ENCODE peak calls at places on chromosomes 3 and 15, in seven cellular contexts. O is smooth muscle cell of the brain vasculature, F is MCF 10A, N is iris pigment epithelial cell, T is Ammon's horn, C is NCI-H446, X is T follicular helper cell. D is an unnamed sample.

GRCh38 chr3:128232421-128233180 is 79.3 kb downstream of the EEFSEC start:
- DNase-seq in O (no peak), F (no peak), N (no peak), T (no peak), C (no peak), X (no peak), D (no peak)

GRCh38 chr3:123692041-123692440 is 107.2 kb upstream of the HACD2 start:
- DNase-seq in O (no peak), F (no peak), N (no peak), T (no peak), C (no peak), X (no peak), D (no peak)

GRCh38 chr3:30269751-30270445 is 336.5 kb upstream of the TGFBR2 start:
- DNase-seq in O (no peak), F (no peak), N (no peak), T (peak), C (no peak), X (no peak), D (no peak)

GRCh38 chr15:69660658-69661405 is 208.2 kb downstream of the RPLP1 start:
- DNase-seq in O (no peak), F (no peak), N (no peak), T (peak), C (no peak), X (no peak), D (no peak)

GRCh38 chr15:78098131-78098755 is 5.9 kb downstream of the SH2D7 start:
- DNase-seq in O (no peak), F (no peak), N (no peak), T (no peak), C (no peak), X (no peak), D (no peak)

GRCh38 chr3:131503328-131503650 is 518 bp upstream of the MRPL3 start:
- DNase-seq in O (no peak), F (no peak), N (no peak), T (no peak), C (no peak), X (no peak), D (peak)

GRCh38 chr3:163644172-163644571 is 1434.1 kb downstream of the SI start:
- DNase-seq in O (no peak), F (no peak), N (no peak), T (no peak), C (no peak), X (no peak), D (no peak)

GRCh38 chr15:72112805-72113204 is 5.1 kb downstream of the MYO9A start:
- DNase-seq in O (no peak), F (no peak), N (no peak), T (no peak), C (no peak), X (no peak), D (no peak)

GRCh38 chr3:128074851-128075515 is 22.7 kb downstream of the SEC61A1 start:
- DNase-seq in O (no peak), F (peak), N (no peak), T (no peak), C (no peak), X (no peak), D (no peak)

GRCh38 chr3:23402728-23403505 is 199.8 kb downstream of the UBE2E2 start:
- DNase-seq in O (no peak), F (no peak), N (no peak), T (no peak), C (no peak), X (no peak), D (no peak)

GRCh38 chr15:95175914-95176658 is 944.7 kb downstream of the MCTP2 start:
- DNase-seq in O (no peak), F (peak), N (peak), T (no peak), C (no peak), X (no peak), D (peak)

GRCh38 chr3:44875596-44875995 is 1.2 kb downstream of the TGM4 start:
- DNase-seq in O (no peak), F (no peak), N (no peak), T (no peak), C (no peak), X (no peak), D (no peak)

GRCh38 chr3:176919836-176920760 is 277.2 kb downstream of the TBL1XR1 start:
- DNase-seq in O (no peak), F (no peak), N (peak), T (no peak), C (no peak), X (no peak), D (peak)

GRCh38 chr3:169812844-169813677 is at the start of the genes LRRC34 and LRRIQ4:
- DNase-seq in O (peak), F (no peak), N (peak), T (peak), C (no peak), X (peak), D (peak)

GRCh38 chr3:152298393-152299242 is 29.9 kb downstream of the MBNL1 start:
- DNase-seq in O (peak), F (peak), N (peak), T (peak), C (peak), X (peak), D (peak)

GRCh38 chr3:12766541-12766940 is 7.5 kb upstream of the TMEM40 start:
- DNase-seq in O (no peak), F (no peak), N (no peak), T (no peak), C (no peak), X (no peak), D (no peak)

GRCh38 chr3:14274537-14274936 is 95.9 kb downstream of the LSM3 start:
- DNase-seq in O (no peak), F (no peak), N (no peak), T (no peak), C (no peak), X (no peak), D (no peak)

GRCh38 chr3:159859424-159859823 is 129.2 kb upstream of the IL12A start:
- DNase-seq in O (no peak), F (no peak), N (no peak), T (no peak), C (peak), X (no peak), D (no peak)

GRCh38 chr3:157948605-157949383 is 157.4 kb downstream of the SHOX2 start:
- DNase-seq in O (no peak), F (no peak), N (no peak), T (no peak), C (no peak), X (no peak), D (no peak)

GRCh38 chr3:111392911-111393351 is 149.1 kb upstream of the CD96 start:
- DNase-seq in O (no peak), F (peak), N (peak), T (no peak), C (no peak), X (peak), D (no peak)

GRCh38 chr3:136893848-136894443 is 31.9 kb downstream of the NCK1 start:
- DNase-seq in O (no peak), F (peak), N (peak), T (no peak), C (no peak), X (no peak), D (peak)

GRCh38 chr15:97654677-97655076 is 305.8 kb upstream of the ARRDC4 start:
- DNase-seq in O (no peak), F (no peak), N (no peak), T (no peak), C (no peak), X (no peak), D (no peak)

GRCh38 chr3:181838940-181839914 is 127.5 kb downstream of the SOX2 start:
- DNase-seq in O (no peak), F (no peak), N (no peak), T (no peak), C (no peak), X (no peak), D (no peak)